ENCODE peak calls at places on chromosomes 11 and 22, in four cellular contexts. G is H1, W is pancreas, P is NB4. M is an unnamed sample.

GRCh38 chr11:67371549-67372231 is 1.7 kb downstream of the CLCF1 start:
- DNase-seq in P (peak; percentile 82), W (no peak), G (no peak), M (peak; percentile 34)

GRCh38 chr22:39598017-39598965 is 27.7 kb downstream of the CACNA1I start:
- DNase-seq in W (peak; percentile 63), G (peak; percentile 57), P (no peak), M (peak; percentile 62)

GRCh38 chr11:726278-726915 is 20.4 kb downstream of the EPS8L2 start:
- DNase-seq in P (no peak), G (no peak), W (peak; percentile 91), M (peak; percentile 74)

GRCh38 chr11:44083906-44084305 is 11.6 kb upstream of the EXT2 start:
- DNase-seq in G (no peak), P (no peak), W (no peak), M (no peak)

GRCh38 chr22:20987375-20987774 is 5.3 kb downstream of the LZTR1 start:
- DNase-seq in P (no peak), G (no peak), W (no peak), M (no peak)

GRCh38 chr11:29173660-29174062 is 843.2 kb downstream of the KCNA4 start:
- DNase-seq in W (no peak), G (no peak), P (no peak), M (no peak)

GRCh38 chr11:120130991-120131760 is 6.7 kb downstream of the TRIM29 start:
- DNase-seq in W (no peak), G (no peak), P (no peak), M (no peak)

GRCh38 chr11:105226062-105226461 is 86.5 kb upstream of the CARD18 start:
- DNase-seq in P (no peak), W (no peak), G (no peak), M (no peak)

GRCh38 chr11:73366953-73367352 is 9.2 kb upstream of the RELT start:
- DNase-seq in G (no peak), P (no peak), W (no peak), M (no peak)

GRCh38 chr22:31148953-31149627 is 8.8 kb upstream of the PLA2G3 start:
- DNase-seq in G (peak; percentile 71), W (peak; percentile 83), P (peak; percentile 73), M (no peak)

GRCh38 chr22:44396727-44397722 is 84.3 kb upstream of the SHISAL1 start:
- DNase-seq in P (no peak), G (no peak), W (no peak), M (no peak)

GRCh38 chr22:37661160-37661924 is 2.8 kb downstream of the PDXP start:
- DNase-seq in G (no peak), W (no peak), P (peak; percentile 47), M (no peak)

GRCh38 chr11:74205181-74205580 is 34.1 kb downstream of the PPME1 start:
- DNase-seq in P (no peak), W (no peak), G (no peak), M (no peak)

GRCh38 chr11:83990160-83990733 is 704.1 kb upstream of the CCDC90B start:
- DNase-seq in G (no peak), W (no peak), P (no peak), M (no peak)
- H3K4me3 ChIP-seq in G (no peak overlapping the region), W (no peak overlapping the region), P (no peak overlapping the region), M (no peak overlapping the region)

GRCh38 chr22:27795053-27795452 is 6.5 kb downstream of the MN1 start:
- DNase-seq in G (no peak), P (no peak), W (no peak), M (no peak)

GRCh38 chr22:27796118-27796517 is 5.4 kb downstream of the MN1 start:
- DNase-seq in G (no peak), P (no peak), W (no peak), M (no peak)

GRCh38 chr22:27798526-27799333 is 2.8 kb downstream of the MN1 start:
- DNase-seq in P (no peak), W (no peak), G (no peak), M (no peak)

GRCh38 chr22:27797793-27798525 is 3.6 kb downstream of the MN1 start:
- DNase-seq in G (no peak), W (no peak), P (no peak), M (no peak)

GRCh38 chr22:27796829-27797792 is 4.4 kb downstream of the MN1 start:
- DNase-seq in P (no peak), G (no peak), W (no peak), M (no peak)
- H3K4me3 ChIP-seq in P (no peak overlapping the region), G (peak overlapping the region; percentile 38), W (no peak overlapping the region), M (no peak overlapping the region)

DNA sequence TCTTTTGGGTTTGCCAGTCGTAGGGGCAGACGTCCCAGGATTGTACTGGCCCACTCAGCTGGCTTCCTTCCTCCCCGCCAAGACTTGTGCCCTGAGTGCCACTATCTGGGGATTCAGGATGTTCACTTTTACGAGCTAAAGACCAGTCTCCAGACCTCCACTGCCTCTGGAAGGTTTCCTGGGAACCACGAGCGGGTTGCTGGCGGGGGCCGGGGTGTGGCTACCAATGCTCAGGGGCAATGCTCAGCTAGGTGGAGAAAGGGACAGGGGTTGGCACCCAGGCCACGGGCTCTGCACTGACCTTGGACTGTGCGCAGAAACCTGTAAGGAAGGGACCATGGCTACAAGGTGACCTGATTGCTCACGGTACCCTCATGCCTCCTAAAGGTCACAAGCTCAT is 2.2 kb downstream of the NEFH start:
- DNase-seq in W (no peak), P (no peak), G (no peak), M (no peak)
- H3K4me3 ChIP-seq in W (no peak overlapping the region), P (no peak overlapping the region), G (peak overlapping the region; percentile 30), M (no peak overlapping the region)

GRCh38 chr11:9568161-9568853 is 5.2 kb upstream of the WEE1 start:
- DNase-seq in W (no peak), G (no peak), P (no peak), M (no peak)
- H3K4me3 ChIP-seq in W (no peak overlapping the region), G (no peak overlapping the region), P (no peak overlapping the region), M (no peak overlapping the region)

GRCh38 chr22:49657275-49657973 is 170.2 kb downstream of the BRD1 start:
- DNase-seq in W (no peak), G (no peak), P (peak; percentile 30), M (peak; percentile 66)
- H3K4me3 ChIP-seq in W (no peak overlapping the region), G (no peak overlapping the region), P (no peak overlapping the region), M (peak overlapping the region; percentile 77)

GRCh38 chr11:32432565-32433248 is 2.6 kb downstream of the WT1 start:
- DNase-seq in W (no peak), G (no peak), P (peak; percentile 47), M (no peak)
- H3K4me3 ChIP-seq in W (no peak overlapping the region), G (no peak overlapping the region), P (peak overlapping the region; percentile 99), M (no peak overlapping the region)

GRCh38 chr11:8296872-8297271 is 33.2 kb upstream of the LMO1 start:
- DNase-seq in W (no peak), P (no peak), G (no peak), M (no peak)
- H3K4me3 ChIP-seq in W (no peak overlapping the region), P (no peak overlapping the region), G (no peak overlapping the region), M (no peak overlapping the region)

DNA sequence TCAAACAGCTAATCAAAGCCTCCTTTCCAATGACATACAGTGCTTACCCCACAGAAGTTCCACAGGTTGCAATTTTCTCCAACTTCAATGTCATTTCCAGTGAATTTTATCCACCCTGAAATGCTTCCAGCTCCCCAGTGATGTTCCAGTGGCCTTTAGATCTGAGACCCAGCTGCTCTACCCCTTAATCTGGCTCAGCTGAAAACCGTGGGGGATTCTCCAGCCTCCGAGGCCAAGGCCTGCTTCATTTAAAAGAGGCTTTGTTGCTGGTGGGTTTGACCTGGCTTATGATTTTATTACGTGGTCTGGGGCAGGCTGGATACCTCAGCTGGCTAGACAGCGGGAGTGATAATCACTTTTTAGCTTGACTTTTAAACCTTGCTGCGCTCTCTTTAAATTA is 10.9 kb downstream of the HEPHL1 start:
- DNase-seq in G (no peak), W (no peak), P (no peak), M (no peak)
- H3K4me3 ChIP-seq in G (no peak overlapping the region), W (no peak overlapping the region), P (no peak overlapping the region), M (no peak overlapping the region)

GRCh38 chr11:69297926-69298777 is 4.2 kb downstream of the MYEOV start:
- DNase-seq in W (peak; percentile 37), P (peak; percentile 91), G (no peak), M (peak; percentile 82)

GRCh38 chr11:69297225-69297925 is 3.4 kb downstream of the MYEOV start:
- DNase-seq in W (peak; percentile 81), G (peak; percentile 31), P (peak; percentile 99), M (peak; percentile 99)

GRCh38 chr11:69299572-69299971 is 5.6 kb downstream of the MYEOV start:
- DNase-seq in G (no peak), P (no peak), W (no peak), M (no peak)

GRCh38 chr11:69300124-69301032 is 6.4 kb downstream of the MYEOV start:
- DNase-seq in P (peak; percentile 80), W (no peak), G (no peak), M (no peak)

GRCh38 chr11:69298778-69299461 is 5.0 kb downstream of the MYEOV start:
- DNase-seq in P (no peak), W (no peak), G (no peak), M (no peak)
- H3K4me3 ChIP-seq in P (no peak overlapping the region), W (no peak overlapping the region), G (no peak overlapping the region), M (no peak overlapping the region)

DNA sequence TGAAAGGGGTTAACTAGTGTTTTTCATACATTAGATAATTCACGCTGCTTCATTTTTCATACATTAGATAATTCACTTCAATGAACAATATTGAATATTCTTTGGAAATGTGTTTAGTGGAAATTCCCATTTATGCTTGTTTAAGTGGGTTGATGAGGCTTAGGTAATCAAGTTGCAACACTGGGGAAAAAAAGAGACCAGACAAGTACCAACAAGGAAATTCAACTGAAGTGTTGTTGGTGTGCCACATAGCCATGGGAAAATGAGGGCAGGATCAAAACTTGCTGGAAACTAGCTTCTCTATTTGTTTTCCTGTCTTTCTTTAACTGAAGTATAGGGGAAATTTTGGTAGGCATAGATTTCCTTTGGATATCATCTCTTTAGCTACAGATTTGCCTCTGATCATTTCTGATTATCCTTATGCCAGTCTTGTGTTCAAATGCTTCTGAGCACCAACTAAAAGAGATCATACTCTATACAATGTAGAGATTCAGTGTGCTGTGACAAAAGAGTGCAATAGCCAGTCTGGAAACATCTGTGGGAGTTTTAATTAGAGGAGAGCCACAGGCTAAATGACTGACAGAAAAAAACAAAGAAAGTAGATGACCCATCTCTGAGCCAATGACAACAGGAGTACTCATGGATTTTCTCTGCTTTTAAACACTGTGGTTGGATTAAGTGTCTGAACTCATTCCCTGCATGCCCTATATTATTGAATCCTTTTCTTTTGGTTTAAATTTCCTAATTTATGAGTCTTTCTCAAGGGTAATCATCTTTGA is 67.6 kb upstream of the CTSC start:
- DNase-seq in W (no peak), G (no peak), P (no peak), M (no peak)
- H3K4me3 ChIP-seq in W (no peak overlapping the region), G (no peak overlapping the region), P (no peak overlapping the region), M (no peak overlapping the region)